ENCODE peak calls at places on chromosomes 7 and 10, in ten cellular contexts. One of them, this sample, is unnamed.
A peak's percentile ranks its signal among the peaks of the same experiment; 100 is the strongest.

GRCh38 chr10:5447611-5448071 is 35.3 kb downstream of the NET1 start:
- DNase-seq in HFFc6: peak; percentile 19
- DNase-seq in NCI-H1105 treated with DMSO at 0.1 percent for 48 hours: no peak
- DNase-seq in BE2C: no peak
- DNase-seq in fibroblast of the aortic adventitia: peak; percentile 36
- DNase-seq in natural killer cell: no peak
- DNase-seq in amniotic stem cell: no peak
- DNase-seq in activated CD4-positive, CD25-positive, alpha-beta regulatory T cell: no peak
- DNase-seq in esophagus squamous epithelium: no peak
- DNase-seq in GM12865: peak; percentile 83
- DNase-seq in this sample: no peak

GRCh38 chr10:77887631-77888355 is 38.8 kb downstream of the DLG5 start:
- DNase-seq in fibroblast of the aortic adventitia: peak; percentile 42
- DNase-seq in natural killer cell: no peak
- DNase-seq in HFFc6: peak; percentile 22
- DNase-seq in NCI-H1105 treated with DMSO at 0.1 percent for 48 hours: no peak
- DNase-seq in activated CD4-positive, CD25-positive, alpha-beta regulatory T cell: no peak
- DNase-seq in esophagus squamous epithelium: no peak
- DNase-seq in amniotic stem cell: no peak
- DNase-seq in GM12865: no peak
- DNase-seq in BE2C: no peak
- DNase-seq in this sample: no peak

GRCh38 chr7:155852426-155853301 is 40.4 kb upstream of the SHH start:
- DNase-seq in HFFc6: no peak
- DNase-seq in amniotic stem cell: no peak
- DNase-seq in activated CD4-positive, CD25-positive, alpha-beta regulatory T cell: no peak
- DNase-seq in fibroblast of the aortic adventitia: no peak
- DNase-seq in esophagus squamous epithelium: no peak
- DNase-seq in GM12865: no peak
- DNase-seq in natural killer cell: peak; percentile 4
- DNase-seq in NCI-H1105 treated with DMSO at 0.1 percent for 48 hours: no peak
- DNase-seq in BE2C: no peak
- DNase-seq in this sample: no peak

GRCh38 chr10:6398419-6398818 is 181.7 kb downstream of the PRKCQ start:
- DNase-seq in fibroblast of the aortic adventitia: no peak
- DNase-seq in activated CD4-positive, CD25-positive, alpha-beta regulatory T cell: no peak
- DNase-seq in HFFc6: no peak
- DNase-seq in natural killer cell: no peak
- DNase-seq in esophagus squamous epithelium: no peak
- DNase-seq in GM12865: no peak
- DNase-seq in NCI-H1105 treated with DMSO at 0.1 percent for 48 hours: no peak
- DNase-seq in amniotic stem cell: no peak
- DNase-seq in BE2C: no peak
- DNase-seq in this sample: no peak

GRCh38 chr7:98346515-98347069 is 54.3 kb downstream of the BAIAP2L1 start:
- DNase-seq in HFFc6: no peak
- DNase-seq in GM12865: peak; percentile 20
- DNase-seq in NCI-H1105 treated with DMSO at 0.1 percent for 48 hours: no peak
- DNase-seq in amniotic stem cell: no peak
- DNase-seq in esophagus squamous epithelium: no peak
- DNase-seq in activated CD4-positive, CD25-positive, alpha-beta regulatory T cell: no peak
- DNase-seq in natural killer cell: no peak
- DNase-seq in fibroblast of the aortic adventitia: no peak
- DNase-seq in BE2C: no peak
- DNase-seq in this sample: no peak

GRCh38 chr10:121307411-121307980 is 290.7 kb downstream of the FGFR2 start:
- DNase-seq in activated CD4-positive, CD25-positive, alpha-beta regulatory T cell: no peak
- DNase-seq in fibroblast of the aortic adventitia: no peak
- DNase-seq in natural killer cell: no peak
- DNase-seq in NCI-H1105 treated with DMSO at 0.1 percent for 48 hours: no peak
- DNase-seq in GM12865: no peak
- DNase-seq in esophagus squamous epithelium: no peak
- DNase-seq in BE2C: no peak
- DNase-seq in amniotic stem cell: no peak
- DNase-seq in HFFc6: no peak
- DNase-seq in this sample: no peak

GRCh38 chr10:60466267-60467201 is 76.9 kb upstream of the ANK3 start:
- DNase-seq in activated CD4-positive, CD25-positive, alpha-beta regulatory T cell: no peak
- DNase-seq in GM12865: no peak
- DNase-seq in BE2C: no peak
- DNase-seq in amniotic stem cell: no peak
- DNase-seq in NCI-H1105 treated with DMSO at 0.1 percent for 48 hours: no peak
- DNase-seq in natural killer cell: no peak
- DNase-seq in esophagus squamous epithelium: no peak
- DNase-seq in fibroblast of the aortic adventitia: peak; percentile 13
- DNase-seq in HFFc6: peak; percentile 17
- DNase-seq in this sample: no peak

GRCh38 chr10:122648599-122649428 is 50.8 kb downstream of the C10orf120 start:
- DNase-seq in esophagus squamous epithelium: no peak
- DNase-seq in GM12865: peak; percentile 50
- DNase-seq in fibroblast of the aortic adventitia: peak; percentile 39
- DNase-seq in HFFc6: peak; percentile 4
- DNase-seq in NCI-H1105 treated with DMSO at 0.1 percent for 48 hours: peak; percentile 45
- DNase-seq in amniotic stem cell: no peak
- DNase-seq in natural killer cell: no peak
- DNase-seq in BE2C: peak; percentile 39
- DNase-seq in activated CD4-positive, CD25-positive, alpha-beta regulatory T cell: no peak
- DNase-seq in this sample: peak; percentile 3

GRCh38 chr10:30467939-30468338 is 34.0 kb downstream of the MAP3K8 start:
- DNase-seq in natural killer cell: no peak
- DNase-seq in HFFc6: no peak
- DNase-seq in activated CD4-positive, CD25-positive, alpha-beta regulatory T cell: no peak
- DNase-seq in GM12865: peak; percentile 65
- DNase-seq in esophagus squamous epithelium: no peak
- DNase-seq in BE2C: no peak
- DNase-seq in fibroblast of the aortic adventitia: no peak
- DNase-seq in NCI-H1105 treated with DMSO at 0.1 percent for 48 hours: no peak
- DNase-seq in amniotic stem cell: no peak
- DNase-seq in this sample: no peak

GRCh38 chr7:52782348-52782747 is 253.1 kb upstream of the POM121L12 start:
- DNase-seq in natural killer cell: no peak
- DNase-seq in amniotic stem cell: no peak
- DNase-seq in BE2C: no peak
- DNase-seq in GM12865: no peak
- DNase-seq in activated CD4-positive, CD25-positive, alpha-beta regulatory T cell: no peak
- DNase-seq in NCI-H1105 treated with DMSO at 0.1 percent for 48 hours: no peak
- DNase-seq in esophagus squamous epithelium: no peak
- DNase-seq in fibroblast of the aortic adventitia: no peak
- DNase-seq in HFFc6: no peak
- DNase-seq in this sample: no peak

GRCh38 chr7:22576941-22577927 is 77.2 kb upstream of the STEAP1B start:
- DNase-seq in fibroblast of the aortic adventitia: peak; percentile 99
- DNase-seq in activated CD4-positive, CD25-positive, alpha-beta regulatory T cell: no peak
- DNase-seq in HFFc6: peak; percentile 92
- DNase-seq in GM12865: no peak
- DNase-seq in amniotic stem cell: peak; percentile 65
- DNase-seq in BE2C: no peak
- DNase-seq in esophagus squamous epithelium: no peak
- DNase-seq in NCI-H1105 treated with DMSO at 0.1 percent for 48 hours: no peak
- DNase-seq in natural killer cell: no peak
- DNase-seq in this sample: no peak

GRCh38 chr7:70178787-70179186 is 580.5 kb downstream of the AUTS2 start:
- DNase-seq in BE2C: no peak
- DNase-seq in fibroblast of the aortic adventitia: no peak
- DNase-seq in activated CD4-positive, CD25-positive, alpha-beta regulatory T cell: no peak
- DNase-seq in amniotic stem cell: no peak
- DNase-seq in HFFc6: no peak
- DNase-seq in GM12865: no peak
- DNase-seq in NCI-H1105 treated with DMSO at 0.1 percent for 48 hours: no peak
- DNase-seq in natural killer cell: no peak
- DNase-seq in esophagus squamous epithelium: no peak
- DNase-seq in this sample: no peak

GRCh38 chr10:32149257-32149955 is 93.2 kb upstream of the KIF5B start:
- DNase-seq in BE2C: no peak
- DNase-seq in HFFc6: peak; percentile 72
- DNase-seq in GM12865: peak; percentile 86
- DNase-seq in activated CD4-positive, CD25-positive, alpha-beta regulatory T cell: no peak
- DNase-seq in esophagus squamous epithelium: no peak
- DNase-seq in NCI-H1105 treated with DMSO at 0.1 percent for 48 hours: no peak
- DNase-seq in amniotic stem cell: peak; percentile 52
- DNase-seq in fibroblast of the aortic adventitia: peak; percentile 99
- DNase-seq in natural killer cell: no peak
- DNase-seq in this sample: peak; percentile 34

GRCh38 chr10:94683214-94684054 is at the start of gene CYP2C18:
- DNase-seq in fibroblast of the aortic adventitia: no peak
- DNase-seq in NCI-H1105 treated with DMSO at 0.1 percent for 48 hours: no peak
- DNase-seq in HFFc6: no peak
- DNase-seq in amniotic stem cell: no peak
- DNase-seq in BE2C: no peak
- DNase-seq in activated CD4-positive, CD25-positive, alpha-beta regulatory T cell: no peak
- DNase-seq in GM12865: no peak
- DNase-seq in esophagus squamous epithelium: no peak
- DNase-seq in natural killer cell: no peak
- DNase-seq in this sample: no peak

This sample was measured in GOT3.